ENCODE peak calls at places on chromosome 15, in ten cellular contexts. C is glutamatergic neuron; F is NCI-H69; P is RPMI7951; O is SJSA1; V is choroid plexus epithelial cell; H is posterior cingulate gyrus; T is stimulated activated naive CD4-positive, alpha-beta T cell; J is activated CD4-positive, alpha-beta T cell treated with anti-CD3 and anti-CD28 coated beads, Interleukin-2, amount 50 U/mL, for 1 hour; U is activated gamma-delta T cell treated with Interleukin-2 at 50 U/mL for 16 hours. L is an unnamed sample.
A peak's percentile ranks its signal among the peaks of the same experiment; 100 is the strongest.

GRCh38 chr15:79003301-79003700 is 58.5 kb upstream of the CTSH start:
- DNase-seq in C (no peak), F (no peak), P (peak; percentile 90), O (no peak), V (peak; percentile 31), H (no peak), T (no peak), J (no peak), U (no peak), L (no peak)

GRCh38 chr15:33021806-33022389 is 172.6 kb downstream of the FMN1 start:
- DNase-seq in C (no peak), F (peak; percentile 84), P (peak; percentile 73), O (no peak), V (peak; percentile 86), H (no peak), T (no peak), J (no peak), U (no peak), L (no peak)

GRCh38 chr15:43510230-43511011 is 7.0 kb upstream of the MAP1A start:
- DNase-seq in C (peak; percentile 99), F (peak; percentile 100), P (peak; percentile 99), O (peak; percentile 99), V (peak; percentile 100), H (peak; percentile 99), T (peak; percentile 94), J (peak; percentile 94), U (peak; percentile 94), L (peak; percentile 99)

GRCh38 chr15:45921376-45921775 is 286.5 kb downstream of the SQOR start:
- DNase-seq in C (no peak), F (no peak), P (peak; percentile 80), O (no peak), V (no peak), H (no peak), T (no peak), J (no peak), U (no peak), L (no peak)

GRCh38 chr15:91263632-91264477 is 163.8 kb downstream of the SV2B start:
- DNase-seq in C (no peak), F (no peak), P (peak; percentile 18), O (no peak), V (no peak), H (no peak), T (no peak), J (no peak), U (no peak), L (no peak)

GRCh38 chr15:91696981-91697380 is 156.5 kb upstream of the SLCO3A1 start:
- DNase-seq in C (no peak), F (no peak), P (peak; percentile 10), O (no peak), V (no peak), H (no peak), T (no peak), J (no peak), U (no peak), L (no peak)

GRCh38 chr15:31590609-31591008 is 264.0 kb downstream of the KLF13 start:
- DNase-seq in C (no peak), F (peak; percentile 28), P (no peak), O (no peak), V (no peak), H (no peak), T (no peak), J (no peak), U (no peak), L (no peak)

GRCh38 chr15:62327386-62327785 is 162.3 kb upstream of the C2CD4B start:
- DNase-seq in C (no peak), F (no peak), P (no peak), O (no peak), V (no peak), H (no peak), T (no peak), J (no peak), U (no peak), L (no peak)

GRCh38 chr15:93520206-93520605 is 431.2 kb upstream of the RGMA start:
- DNase-seq in C (no peak), F (no peak), P (no peak), O (no peak), V (no peak), H (no peak), T (no peak), J (no peak), U (no peak), L (no peak)

GRCh38 chr15:48974865-48975264 is 11.1 kb upstream of the SHC4 start:
- DNase-seq in C (no peak), F (peak; percentile 25), P (peak; percentile 58), O (no peak), V (peak; percentile 44), H (peak; percentile 15), T (no peak), J (no peak), U (no peak), L (no peak)

GRCh38 chr15:31333820-31334219 is 7.2 kb downstream of the KLF13 start:
- DNase-seq in C (no peak), F (no peak), P (no peak), O (no peak), V (no peak), H (no peak), T (no peak), J (no peak), U (no peak), L (no peak)

GRCh38 chr15:89486726-89487050 is 9.7 kb downstream of the RHCG start:
- DNase-seq in C (no peak), F (peak; percentile 78), P (peak; percentile 27), O (no peak), V (no peak), H (no peak), T (no peak), J (peak; percentile 6), U (peak; percentile 17), L (no peak)

GRCh38 chr15:27686971-27687370 is 412.1 kb downstream of the OCA2 start:
- DNase-seq in C (no peak), F (no peak), P (no peak), O (no peak), V (no peak), H (no peak), T (no peak), J (no peak), U (no peak), L (no peak)

GRCh38 chr15:47184405-47185221 is 532.7 kb upstream of the SEMA6D start:
- DNase-seq in C (peak; percentile 66), F (peak; percentile 96), P (no peak), O (no peak), V (peak; percentile 23), H (peak; percentile 12), T (no peak), J (no peak), U (no peak), L (no peak)

GRCh38 chr15:100986158-100986896 is 67.2 kb downstream of the LRRK1 start:
- DNase-seq in C (no peak), F (peak; percentile 9), P (no peak), O (no peak), V (no peak), H (no peak), T (no peak), J (no peak), U (no peak), L (no peak)

GRCh38 chr15:47331796-47332480 is 385.4 kb upstream of the SEMA6D start:
- DNase-seq in C (no peak), F (peak; percentile 44), P (no peak), O (no peak), V (peak; percentile 66), H (no peak), T (no peak), J (no peak), U (no peak), L (no peak)

GRCh38 chr15:82159922-82160321 is 102.6 kb downstream of the EFL1 start:
- DNase-seq in C (no peak), F (no peak), P (peak; percentile 99), O (peak; percentile 90), V (peak; percentile 89), H (no peak), T (no peak), J (no peak), U (no peak), L (no peak)

GRCh38 chr15:73600413-73601050 is 32.7 kb downstream of the NPTN start:
- DNase-seq in C (no peak), F (no peak), P (peak; percentile 12), O (no peak), V (no peak), H (no peak), T (no peak), J (no peak), U (no peak), L (no peak)

GRCh38 chr15:74137544-74137920 is 7.1 kb downstream of the ISLR2 start:
- DNase-seq in C (no peak), F (peak; percentile 6), P (no peak), O (no peak), V (no peak), H (no peak), T (no peak), J (no peak), U (no peak), L (no peak)

GRCh38 chr15:53133255-53133654 is 343.1 kb upstream of the ONECUT1 start:
- DNase-seq in C (no peak), F (no peak), P (no peak), O (no peak), V (no peak), H (no peak), T (no peak), J (no peak), U (no peak), L (no peak)

GRCh38 chr15:78923480-78924360 is 21.1 kb downstream of the CTSH start:
- DNase-seq in C (no peak), F (no peak), P (no peak), O (no peak), V (no peak), H (no peak), T (no peak), J (no peak), U (no peak), L (no peak)